ENCODE peak calls at places on chromosomes 7 and 10, in five cellular contexts. A is fibroblast of the aortic adventitia, V is tibial artery, O is transverse colon, W is fibroblast of lung. U is an unnamed sample.
A peak's percentile ranks its signal among the peaks of the same experiment; 100 is the strongest.

GRCh38 chr10:43111921-43112607 is 26.2 kb upstream of the CSGALNACT2 start:
- DNase-seq in A (no peak), V (no peak), O (no peak), W (no peak), U (no peak)

GRCh38 chr10:8054498-8055407 is at the start of gene GATA3:
- DNase-seq in A (peak; percentile 27), V (peak; percentile 38), O (peak; percentile 57), W (no peak), U (peak; percentile 42)

GRCh38 chr10:69703766-69704191 is 73.7 kb downstream of the FAM241B start:
- DNase-seq in A (peak; percentile 67), V (no peak), O (no peak), W (peak; percentile 98), U (peak; percentile 98)

GRCh38 chr10:131700506-131700905 is 200.3 kb upstream of the PPP2R2D start:
- DNase-seq in A (no peak), V (no peak), O (no peak), W (no peak), U (no peak)

GRCh38 chr7:19754521-19755116 is 18.8 kb downstream of the TMEM196 start:
- DNase-seq in A (peak; percentile 69), V (no peak), O (no peak), W (peak; percentile 61), U (peak; percentile 57)

GRCh38 chr10:32077896-32078295 is 21.7 kb upstream of the KIF5B start:
- DNase-seq in A (peak; percentile 68), V (peak; percentile 33), O (no peak), W (peak; percentile 73), U (peak; percentile 76)

GRCh38 chr10:16817125-16818019 is at the start of gene RSU1:
- DNase-seq in A (peak; percentile 100), V (peak; percentile 100), O (peak; percentile 100), W (peak; percentile 100), U (peak; percentile 100)

GRCh38 chr10:125177641-125178640 is 17.6 kb upstream of the CTBP2 start:
- DNase-seq in A (no peak), V (no peak), O (no peak), W (no peak), U (no peak)

GRCh38 chr10:96452494-96452893 is 61.2 kb downstream of the TLL2 start:
- DNase-seq in A (no peak), V (no peak), O (no peak), W (no peak), U (no peak)

GRCh38 chr7:128928159-128928558 is 9.6 kb upstream of the IRF5 start:
- DNase-seq in A (no peak), V (no peak), O (no peak), W (no peak), U (no peak)

GRCh38 chr7:2873686-2874551 is 29.8 kb upstream of the GNA12 start:
- DNase-seq in A (peak; percentile 84), V (no peak), O (no peak), W (peak; percentile 93), U (peak; percentile 89)

GRCh38 chr10:76962851-76963250 is 674.8 kb downstream of the KCNMA1 start:
- DNase-seq in A (peak; percentile 58), V (no peak), O (no peak), W (peak; percentile 9), U (peak; percentile 54)
- H3K4me3 ChIP-seq in A (no peak overlapping the region), V (no peak overlapping the region), O (no peak overlapping the region), W (no peak overlapping the region), U (no peak overlapping the region)

GRCh38 chr7:101664893-101665471 is 35.9 kb upstream of the MYL10 start:
- DNase-seq in A (no peak), V (no peak), O (no peak), W (no peak), U (no peak)
- H3K4me3 ChIP-seq in A (no peak overlapping the region), V (no peak overlapping the region), O (no peak overlapping the region), W (no peak overlapping the region), U (no peak overlapping the region)

GRCh38 chr7:158419238-158419785 is 168.3 kb downstream of the PTPRN2 start:
- DNase-seq in A (no peak), V (no peak), O (no peak), W (no peak), U (no peak)
- H3K4me3 ChIP-seq in A (no peak overlapping the region), V (no peak overlapping the region), O (no peak overlapping the region), W (no peak overlapping the region), U (no peak overlapping the region)

GRCh38 chr7:11193131-11193867 is 219.6 kb downstream of the PHF14 start:
- DNase-seq in A (peak; percentile 51), V (peak; percentile 31), O (no peak), W (peak; percentile 29), U (peak; percentile 26)

GRCh38 chr7:11191574-11192220 is 218.0 kb downstream of the PHF14 start:
- DNase-seq in A (no peak), V (no peak), O (no peak), W (no peak), U (no peak)

GRCh38 chr7:11185179-11185578 is 211.5 kb downstream of the PHF14 start:
- DNase-seq in A (no peak), V (no peak), O (no peak), W (peak; percentile 31), U (peak; percentile 21)

GRCh38 chr7:11192506-11192905 is 218.8 kb downstream of the PHF14 start:
- DNase-seq in A (peak; percentile 30), V (no peak), O (no peak), W (peak; percentile 20), U (peak; percentile 67)

DNA sequence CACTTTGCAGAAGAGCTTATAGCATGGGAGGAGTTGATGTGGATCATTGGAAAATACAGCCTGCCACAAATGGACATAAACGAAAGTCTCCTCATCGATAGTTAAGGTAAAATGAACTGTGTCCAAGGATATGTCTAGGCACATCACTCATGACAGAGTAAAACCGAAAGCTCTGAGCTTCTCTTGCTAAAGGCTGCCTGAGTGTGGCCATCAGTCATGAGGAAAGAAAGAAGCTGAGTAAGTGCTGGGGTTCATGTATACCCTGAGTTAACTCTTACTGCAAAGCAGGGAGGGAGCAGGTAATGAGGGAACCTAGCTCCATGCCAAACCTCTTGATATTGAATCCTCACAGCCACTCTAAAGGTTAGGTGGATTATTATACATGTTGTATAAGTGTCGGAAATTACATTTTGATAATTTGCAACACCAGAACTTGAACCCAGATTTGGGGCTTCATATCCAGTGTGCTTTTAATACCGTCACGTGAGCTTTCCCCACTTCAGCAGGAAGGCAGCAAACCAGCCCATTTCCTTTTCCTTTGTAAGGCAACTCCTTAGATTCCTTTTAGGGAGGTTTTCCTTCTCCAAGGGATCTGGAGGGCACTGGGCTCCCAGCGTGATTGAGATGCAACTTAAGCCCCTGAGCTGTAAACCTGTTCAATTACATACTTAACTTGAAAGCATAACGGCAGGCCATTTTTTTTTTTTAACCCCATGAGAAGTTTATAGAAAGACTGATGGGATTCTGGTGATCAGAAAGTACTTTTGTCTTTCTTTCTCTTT is 215.0 kb downstream of the PHF14 start:
- DNase-seq in A (no peak), V (no peak), O (no peak), W (peak; percentile 17), U (no peak)
- H3K4me3 ChIP-seq in A (peak overlapping the region; percentile 28), V (no peak overlapping the region), O (no peak overlapping the region), W (peak overlapping the region; percentile 46), U (peak overlapping the region; percentile 5)

DNA sequence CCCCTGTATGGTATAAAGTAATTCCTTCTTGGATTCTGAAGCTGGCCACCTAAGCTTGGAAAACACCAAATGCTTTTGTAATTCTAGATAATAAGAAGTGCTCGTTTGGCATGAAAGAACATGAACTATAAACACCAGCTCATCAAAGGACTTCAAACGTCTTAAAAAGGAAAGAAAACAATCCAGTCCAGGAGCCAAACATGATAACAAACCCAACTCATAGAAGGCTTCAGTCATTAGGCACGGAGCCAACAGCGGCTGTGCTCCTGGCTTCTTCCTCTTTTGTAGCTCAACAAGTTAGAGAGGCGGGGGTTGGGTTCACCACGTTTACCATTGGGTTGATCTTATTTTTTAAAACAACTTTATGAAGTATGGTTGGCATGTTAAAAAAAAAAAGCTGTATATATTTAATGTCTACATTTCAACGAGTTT is 56.4 kb upstream of the ECHDC3 start:
- DNase-seq in A (no peak), V (peak; percentile 60), O (peak; percentile 87), W (peak; percentile 39), U (peak; percentile 60)
- H3K4me3 ChIP-seq in A (peak overlapping the region; percentile 3), V (no peak overlapping the region), O (no peak overlapping the region), W (peak overlapping the region; percentile 53), U (peak overlapping the region; percentile 12)

DNA sequence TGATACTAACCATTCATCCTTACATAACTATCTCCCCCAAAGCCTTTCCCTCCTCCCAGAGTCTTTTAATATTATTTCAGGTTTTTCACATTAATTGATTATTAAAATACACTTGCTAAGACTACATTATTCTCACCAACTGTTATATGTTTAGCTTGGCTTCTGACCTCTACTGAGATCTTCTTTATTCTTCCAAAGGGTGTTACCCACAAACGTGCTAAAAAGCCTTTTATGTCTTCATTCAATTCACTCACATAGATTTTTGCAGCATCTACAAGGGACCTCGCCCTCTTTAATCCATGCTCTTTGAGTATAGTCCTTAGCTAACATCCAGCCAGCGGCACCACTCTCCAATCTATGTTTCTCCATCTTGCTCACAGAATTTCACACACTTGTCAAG is 115.9 kb downstream of the HIPK2 start:
- DNase-seq in A (no peak), V (no peak), O (no peak), W (no peak), U (no peak)
- H3K4me3 ChIP-seq in A (no peak overlapping the region), V (no peak overlapping the region), O (no peak overlapping the region), W (no peak overlapping the region), U (no peak overlapping the region)

DNA sequence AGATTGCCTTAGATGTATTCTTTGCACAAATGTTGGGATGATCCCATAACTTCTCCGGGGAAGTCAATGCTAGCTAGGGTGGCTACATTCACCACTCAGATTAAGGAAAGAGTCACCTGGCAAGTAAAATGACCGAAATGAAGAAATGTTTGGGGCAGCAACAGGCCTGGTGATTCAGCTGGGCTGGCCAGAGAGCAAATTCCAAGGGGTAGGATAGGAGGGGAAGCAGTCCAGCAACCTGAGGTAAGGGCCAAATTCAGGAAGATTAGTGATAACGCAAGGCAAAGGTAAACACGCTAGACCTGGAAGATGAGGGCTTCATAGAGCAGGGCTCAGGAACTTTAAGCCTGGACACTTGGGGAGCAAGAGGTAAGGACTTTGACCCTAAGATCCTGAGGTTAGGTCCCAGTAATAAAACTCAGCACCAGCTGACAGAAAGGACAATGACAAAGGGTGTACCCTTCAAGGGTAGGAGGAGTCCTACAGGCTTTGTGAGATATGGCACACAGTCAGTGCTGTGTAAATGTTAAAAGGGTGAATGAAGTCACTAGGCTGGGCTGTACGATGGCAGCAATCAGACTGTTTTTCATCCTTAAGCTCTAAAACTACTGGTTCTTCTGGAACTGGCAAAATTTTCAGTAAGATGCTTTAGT is 22.7 kb upstream of the SMNDC1 start:
- DNase-seq in A (no peak), V (no peak), O (no peak), W (no peak), U (no peak)
- H3K4me3 ChIP-seq in A (no peak overlapping the region), V (no peak overlapping the region), O (no peak overlapping the region), W (no peak overlapping the region), U (no peak overlapping the region)

DNA sequence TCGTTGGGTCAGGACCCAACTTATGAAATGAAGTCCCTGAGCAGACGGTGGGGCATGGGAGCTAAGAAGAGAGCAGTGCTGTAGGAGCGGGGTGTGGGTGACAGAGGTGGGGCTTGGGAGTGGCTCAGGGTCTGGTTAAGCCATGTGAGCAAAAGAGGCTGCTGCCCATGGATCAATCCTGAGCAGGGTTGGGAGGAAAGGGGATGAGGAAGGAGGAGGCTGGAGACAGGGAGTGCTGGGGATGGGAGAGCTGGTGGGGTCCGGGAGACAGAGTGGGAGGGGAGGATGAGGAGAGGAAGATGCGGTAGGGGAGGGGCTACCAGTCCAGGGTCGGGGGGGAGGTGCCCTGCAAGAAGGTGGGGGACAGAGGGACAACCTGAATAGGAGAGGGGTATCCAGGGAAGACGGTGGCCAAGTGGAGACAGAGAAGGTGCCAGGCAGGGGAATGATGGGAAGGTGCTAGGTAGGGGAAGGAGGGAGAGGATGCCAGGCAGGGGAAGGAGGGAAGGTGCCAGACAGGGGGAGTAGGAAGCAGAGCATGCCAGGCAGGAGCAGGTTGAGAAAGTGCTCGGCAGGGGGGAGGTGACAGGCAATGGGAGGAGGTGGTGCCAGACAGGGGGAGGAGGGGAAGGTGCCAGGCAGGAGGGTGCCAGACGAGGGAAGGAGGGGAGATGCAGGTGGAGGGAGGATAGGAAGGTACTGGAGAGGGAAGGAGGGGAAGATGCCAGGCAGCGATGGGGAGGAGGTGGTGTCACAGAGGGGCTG is 27.5 kb upstream of the SMARCD3 start:
- DNase-seq in A (no peak), V (no peak), O (no peak), W (no peak), U (no peak)
- H3K4me3 ChIP-seq in A (peak overlapping the region; percentile 65), V (peak overlapping the region; percentile 47), O (no peak overlapping the region), W (no peak overlapping the region), U (peak overlapping the region; percentile 55)

U was measured in fibroblast of villous mesenchyme.